ENCODE peak calls at places on chromosomes 13 and 19, in seven cellular contexts. One of them, this sample, is unnamed.

GRCh38 chr19:12867120-12868099 is 13.8 kb downstream of the DNASE2 start:
- DNase-seq in mucosa of descending colon: peak
- DNase-seq in fibroblast of mammary gland: peak
- DNase-seq in AG09309: no peak
- DNase-seq in WTC11: peak
- DNase-seq in OCI-LY7: peak
- DNase-seq in MM.1S: no peak
- DNase-seq in this sample: peak

GRCh38 chr13:30997697-30998547 is 65.5 kb downstream of the TEX26 start:
- DNase-seq in fibroblast of mammary gland: no peak
- DNase-seq in MM.1S: no peak
- DNase-seq in AG09309: no peak
- DNase-seq in mucosa of descending colon: no peak
- DNase-seq in WTC11: no peak
- DNase-seq in OCI-LY7: no peak
- DNase-seq in this sample: no peak

GRCh38 chr19:49065905-49066512 is 1.4 kb upstream of the NTF4 start:
- DNase-seq in WTC11: no peak
- DNase-seq in mucosa of descending colon: no peak
- DNase-seq in fibroblast of mammary gland: no peak
- DNase-seq in OCI-LY7: no peak
- DNase-seq in AG09309: no peak
- DNase-seq in MM.1S: no peak
- DNase-seq in this sample: no peak

GRCh38 chr19:30371157-30371845 is 883 bp upstream of the ZNF536 start:
- DNase-seq in fibroblast of mammary gland: no peak
- DNase-seq in MM.1S: no peak
- DNase-seq in WTC11: no peak
- DNase-seq in mucosa of descending colon: no peak
- DNase-seq in OCI-LY7: no peak
- DNase-seq in AG09309: no peak
- DNase-seq in this sample: no peak

GRCh38 chr19:49441210-49441959 is at the start of gene SLC17A7:
- DNase-seq in AG09309: no peak
- DNase-seq in OCI-LY7: peak
- DNase-seq in WTC11: peak
- DNase-seq in MM.1S: no peak
- DNase-seq in mucosa of descending colon: peak
- DNase-seq in fibroblast of mammary gland: no peak
- DNase-seq in this sample: peak

GRCh38 chr19:50191270-50191669 is 12.2 kb upstream of the MYH14 start:
- DNase-seq in AG09309: no peak
- DNase-seq in MM.1S: no peak
- DNase-seq in OCI-LY7: no peak
- DNase-seq in WTC11: no peak
- DNase-seq in mucosa of descending colon: no peak
- DNase-seq in fibroblast of mammary gland: no peak
- DNase-seq in this sample: no peak

GRCh38 chr19:49879243-49879960 is 1.9 kb downstream of the TBC1D17 start:
- DNase-seq in MM.1S: no peak
- DNase-seq in AG09309: no peak
- DNase-seq in mucosa of descending colon: no peak
- DNase-seq in WTC11: no peak
- DNase-seq in fibroblast of mammary gland: no peak
- DNase-seq in OCI-LY7: no peak
- DNase-seq in this sample: no peak

GRCh38 chr19:46180701-46181385 is 32.8 kb downstream of the IGFL2 start:
- DNase-seq in WTC11: no peak
- DNase-seq in mucosa of descending colon: no peak
- DNase-seq in AG09309: no peak
- DNase-seq in fibroblast of mammary gland: peak
- DNase-seq in OCI-LY7: no peak
- DNase-seq in MM.1S: no peak
- DNase-seq in this sample: no peak

GRCh38 chr19:9324584-9324962 is 594 bp downstream of the ZNF559 start:
- DNase-seq in mucosa of descending colon: no peak
- DNase-seq in OCI-LY7: peak
- DNase-seq in fibroblast of mammary gland: no peak
- DNase-seq in AG09309: no peak
- DNase-seq in MM.1S: no peak
- DNase-seq in WTC11: no peak
- DNase-seq in this sample: no peak

GRCh38 chr19:10138879-10139795 is 19.4 kb upstream of the EIF3G start:
- DNase-seq in AG09309: no peak
- DNase-seq in MM.1S: no peak
- DNase-seq in WTC11: no peak
- DNase-seq in fibroblast of mammary gland: no peak
- DNase-seq in OCI-LY7: no peak
- DNase-seq in mucosa of descending colon: no peak
- DNase-seq in this sample: peak

GRCh38 chr13:79973533-79973963 is 367.4 kb downstream of the SPRY2 start:
- DNase-seq in WTC11: no peak
- DNase-seq in mucosa of descending colon: no peak
- DNase-seq in MM.1S: peak
- DNase-seq in OCI-LY7: peak
- DNase-seq in AG09309: no peak
- DNase-seq in fibroblast of mammary gland: peak
- DNase-seq in this sample: no peak

GRCh38 chr19:48244289-48244688 is 11.4 kb downstream of the CARD8 start:
- DNase-seq in mucosa of descending colon: no peak
- DNase-seq in MM.1S: no peak
- DNase-seq in fibroblast of mammary gland: no peak
- DNase-seq in WTC11: no peak
- DNase-seq in AG09309: no peak
- DNase-seq in OCI-LY7: peak
- DNase-seq in this sample: no peak

GRCh38 chr19:34666200-34666957 is 10.6 kb downstream of the SCGB2B2 start:
- DNase-seq in OCI-LY7: no peak
- DNase-seq in AG09309: no peak
- DNase-seq in fibroblast of mammary gland: no peak
- DNase-seq in mucosa of descending colon: no peak
- DNase-seq in WTC11: no peak
- DNase-seq in MM.1S: no peak
- DNase-seq in this sample: no peak

GRCh38 chr13:44373601-44374347 is at the start of gene SERP2:
- DNase-seq in AG09309: no peak
- DNase-seq in WTC11: peak
- DNase-seq in mucosa of descending colon: peak
- DNase-seq in MM.1S: no peak
- DNase-seq in OCI-LY7: no peak
- DNase-seq in fibroblast of mammary gland: peak
- DNase-seq in this sample: peak

GRCh38 chr19:24033962-24034342 is 53.0 kb upstream of the ZNF254 start:
- DNase-seq in mucosa of descending colon: peak
- DNase-seq in MM.1S: no peak
- DNase-seq in fibroblast of mammary gland: peak
- DNase-seq in AG09309: peak
- DNase-seq in OCI-LY7: peak
- DNase-seq in WTC11: no peak
- DNase-seq in this sample: peak

GRCh38 chr13:25988655-25989054 is 63.2 kb downstream of the SHISA2 start:
- DNase-seq in AG09309: no peak
- DNase-seq in MM.1S: no peak
- DNase-seq in mucosa of descending colon: no peak
- DNase-seq in fibroblast of mammary gland: no peak
- DNase-seq in WTC11: no peak
- DNase-seq in OCI-LY7: no peak
- DNase-seq in this sample: no peak

GRCh38 chr19:6216996-6217751 is 62.6 kb downstream of the MLLT1 start:
- DNase-seq in mucosa of descending colon: peak
- DNase-seq in WTC11: peak
- DNase-seq in fibroblast of mammary gland: no peak
- DNase-seq in OCI-LY7: no peak
- DNase-seq in AG09309: no peak
- DNase-seq in MM.1S: no peak
- DNase-seq in this sample: peak

GRCh38 chr13:51923983-51924539 is 62.3 kb downstream of the CCDC70 start:
- DNase-seq in MM.1S: no peak
- DNase-seq in mucosa of descending colon: no peak
- DNase-seq in AG09309: no peak
- DNase-seq in WTC11: peak
- DNase-seq in fibroblast of mammary gland: no peak
- DNase-seq in OCI-LY7: no peak
- DNase-seq in this sample: no peak
- TF ChIP-seq CTCF in MM.1S: peak
- TF ChIP-seq CTCF in mucosa of descending colon: no peak
- TF ChIP-seq CTCF in AG09309: peak
- TF ChIP-seq CTCF in WTC11: peak
- TF ChIP-seq CTCF in fibroblast of mammary gland: peak
- TF ChIP-seq CTCF in OCI-LY7: no peak
- TF ChIP-seq CTCF in this sample: peak

DNA sequence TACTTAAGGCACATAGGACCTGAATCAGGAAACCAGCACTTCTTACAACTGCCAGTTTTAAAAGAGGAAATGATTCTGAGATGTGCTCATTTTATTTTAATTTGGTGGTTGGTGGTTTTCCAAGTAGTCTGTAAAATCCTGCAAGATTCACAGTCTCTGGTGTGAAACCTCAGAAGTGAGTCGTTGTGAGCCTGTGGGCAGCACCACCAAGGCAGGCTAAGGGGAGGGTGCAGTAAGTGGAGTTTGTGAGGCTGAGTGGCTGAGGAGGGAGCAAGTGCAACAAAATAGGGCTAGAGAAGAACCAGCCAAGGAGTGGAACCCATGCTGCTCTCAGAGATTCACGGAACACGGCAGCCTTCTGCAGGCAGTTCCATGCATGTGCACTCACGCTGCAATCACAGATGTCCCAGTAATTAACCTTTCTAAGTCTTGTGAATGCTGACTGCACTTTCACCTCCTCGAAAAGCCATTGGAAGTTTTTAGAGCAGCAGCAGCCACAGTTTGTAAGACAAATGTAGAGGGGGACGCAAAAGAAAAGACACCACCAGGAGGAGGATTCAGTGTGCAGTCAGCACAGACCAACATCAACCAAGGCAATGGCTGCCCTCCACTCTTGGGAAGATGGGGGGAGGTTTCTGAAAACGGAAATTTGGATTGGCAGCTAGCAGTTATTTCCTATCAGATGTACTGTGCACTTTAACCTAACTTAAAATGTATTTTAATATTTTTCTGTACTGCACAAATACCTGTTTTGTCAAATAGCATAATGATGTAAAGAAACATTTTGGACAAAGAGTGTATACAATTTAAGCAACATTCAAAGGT is 44.9 kb downstream of the ESD start:
- DNase-seq in WTC11: no peak
- DNase-seq in fibroblast of mammary gland: peak
- DNase-seq in mucosa of descending colon: no peak
- DNase-seq in MM.1S: no peak
- DNase-seq in OCI-LY7: peak
- DNase-seq in AG09309: peak
- DNase-seq in this sample: no peak
- TF ChIP-seq CTCF in WTC11: no peak
- TF ChIP-seq CTCF in fibroblast of mammary gland: no peak
- TF ChIP-seq CTCF in mucosa of descending colon: no peak
- TF ChIP-seq CTCF in MM.1S: no peak
- TF ChIP-seq CTCF in OCI-LY7: no peak
- TF ChIP-seq CTCF in AG09309: no peak
- TF ChIP-seq CTCF in this sample: no peak

GRCh38 chr13:19172647-19173030 is 9.0 kb downstream of the TUBA3C start:
- DNase-seq in OCI-LY7: no peak
- DNase-seq in WTC11: no peak
- DNase-seq in MM.1S: no peak
- DNase-seq in mucosa of descending colon: no peak
- DNase-seq in AG09309: no peak
- DNase-seq in fibroblast of mammary gland: no peak
- DNase-seq in this sample: no peak

GRCh38 chr13:19171563-19171962 is 10.1 kb downstream of the TUBA3C start:
- DNase-seq in fibroblast of mammary gland: no peak
- DNase-seq in MM.1S: no peak
- DNase-seq in OCI-LY7: no peak
- DNase-seq in WTC11: no peak
- DNase-seq in AG09309: no peak
- DNase-seq in mucosa of descending colon: no peak
- DNase-seq in this sample: no peak

GRCh38 chr13:19172007-19172646 is 9.5 kb downstream of the TUBA3C start:
- DNase-seq in MM.1S: no peak
- DNase-seq in OCI-LY7: no peak
- DNase-seq in mucosa of descending colon: no peak
- DNase-seq in AG09309: no peak
- DNase-seq in fibroblast of mammary gland: no peak
- DNase-seq in WTC11: no peak
- DNase-seq in this sample: no peak

GRCh38 chr13:19169991-19170390 is 11.6 kb downstream of the TUBA3C start:
- DNase-seq in mucosa of descending colon: no peak
- DNase-seq in WTC11: no peak
- DNase-seq in OCI-LY7: no peak
- DNase-seq in fibroblast of mammary gland: no peak
- DNase-seq in AG09309: no peak
- DNase-seq in MM.1S: no peak
- DNase-seq in this sample: no peak

DNA sequence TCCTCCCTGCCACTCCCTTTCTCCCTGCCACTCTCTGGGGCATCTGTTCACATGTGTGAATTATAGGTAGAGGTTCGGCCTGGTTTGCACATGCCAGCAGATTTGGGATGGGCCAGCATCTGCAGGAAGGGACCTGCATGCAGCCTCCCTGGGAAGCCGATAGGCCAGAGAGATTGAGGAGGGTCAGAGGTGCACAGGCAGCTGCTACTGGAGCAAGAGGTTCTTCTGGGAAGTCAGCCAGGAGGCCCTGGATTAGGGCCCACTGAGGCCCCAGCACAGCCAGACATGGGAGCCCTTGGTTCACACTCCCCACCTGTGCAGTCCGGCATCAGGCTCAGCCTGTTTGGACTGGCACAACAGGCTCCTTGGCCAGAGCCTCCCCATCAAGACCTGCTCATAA is 12.1 kb downstream of the TUBA3C start:
- DNase-seq in fibroblast of mammary gland: no peak
- DNase-seq in OCI-LY7: no peak
- DNase-seq in MM.1S: no peak
- DNase-seq in AG09309: no peak
- DNase-seq in WTC11: no peak
- DNase-seq in mucosa of descending colon: no peak
- DNase-seq in this sample: no peak
- TF ChIP-seq CTCF in fibroblast of mammary gland: no peak
- TF ChIP-seq CTCF in OCI-LY7: no peak
- TF ChIP-seq CTCF in MM.1S: no peak
- TF ChIP-seq CTCF in AG09309: no peak
- TF ChIP-seq CTCF in WTC11: no peak
- TF ChIP-seq CTCF in mucosa of descending colon: no peak
- TF ChIP-seq CTCF in this sample: no peak

DNA sequence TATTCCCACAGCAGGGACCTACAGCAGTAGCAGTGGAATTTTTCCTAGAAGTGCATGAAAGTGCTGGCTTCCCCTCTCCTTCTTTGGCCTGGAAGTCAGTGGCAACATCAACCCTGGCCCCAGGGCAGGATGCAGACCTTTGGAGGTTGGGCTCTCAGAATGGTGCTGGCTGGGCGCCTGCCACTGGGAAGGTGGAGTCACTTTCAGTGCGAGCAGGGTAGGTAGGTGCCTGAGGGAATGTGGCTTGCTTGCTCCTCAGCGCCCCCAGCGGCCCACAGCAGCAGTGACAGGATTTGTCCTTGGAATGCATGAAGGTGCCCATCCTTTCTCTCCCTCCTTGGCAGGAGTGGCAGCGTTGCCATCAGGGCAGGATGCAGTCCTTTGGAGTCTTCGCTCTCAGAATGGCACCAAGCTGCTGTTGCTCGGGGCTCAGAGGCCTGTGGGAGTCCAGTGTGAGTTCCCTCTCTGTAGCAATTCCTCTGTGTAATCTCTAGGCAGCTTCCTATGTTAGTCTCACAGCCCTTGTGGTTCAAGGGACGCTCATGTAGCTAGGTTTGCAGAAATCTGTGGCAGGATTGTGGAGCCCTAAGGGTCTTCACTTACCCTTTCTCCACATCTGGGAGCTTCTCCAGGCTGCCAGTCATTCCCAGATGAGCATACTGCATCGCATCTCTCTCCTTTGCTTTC is 354.4 kb upstream of the DACH1 start:
- DNase-seq in AG09309: no peak
- DNase-seq in WTC11: peak
- DNase-seq in OCI-LY7: peak
- DNase-seq in mucosa of descending colon: peak
- DNase-seq in MM.1S: peak
- DNase-seq in fibroblast of mammary gland: no peak
- DNase-seq in this sample: peak
- TF ChIP-seq CTCF in AG09309: no peak
- TF ChIP-seq CTCF in WTC11: peak
- TF ChIP-seq CTCF in OCI-LY7: peak
- TF ChIP-seq CTCF in mucosa of descending colon: peak
- TF ChIP-seq CTCF in MM.1S: peak
- TF ChIP-seq CTCF in fibroblast of mammary gland: peak
- TF ChIP-seq CTCF in this sample: peak